ENCODE peak calls at places on chromosomes 13 and 19, in four cellular contexts. One of them, this sample, is unnamed.

GRCh38 chr13:48446454-48446853 is 33.5 kb upstream of the LPAR6 start:
- DNase-seq in fibroblast of lung: peak
- DNase-seq in type B pancreatic cell: no peak
- DNase-seq in fibroblast of pulmonary artery: peak
- DNase-seq in this sample: peak

GRCh38 chr19:1070931-1071791 is 4.2 kb downstream of the ARHGAP45 start:
- DNase-seq in fibroblast of lung: no peak
- DNase-seq in type B pancreatic cell: no peak
- DNase-seq in fibroblast of pulmonary artery: no peak
- DNase-seq in this sample: no peak

GRCh38 chr19:29583196-29584006 is 22.7 kb upstream of the POP4 start:
- DNase-seq in fibroblast of lung: peak
- DNase-seq in fibroblast of pulmonary artery: peak
- DNase-seq in type B pancreatic cell: no peak
- DNase-seq in this sample: no peak

GRCh38 chr13:40190656-40191100 is 475.8 kb downstream of the FOXO1 start:
- DNase-seq in fibroblast of pulmonary artery: peak
- DNase-seq in fibroblast of lung: peak
- DNase-seq in type B pancreatic cell: no peak
- DNase-seq in this sample: peak

GRCh38 chr13:95656386-95657015 is 12.0 kb upstream of the DZIP1 start:
- DNase-seq in fibroblast of pulmonary artery: peak
- DNase-seq in fibroblast of lung: peak
- DNase-seq in type B pancreatic cell: no peak
- DNase-seq in this sample: no peak

GRCh38 chr13:38462605-38463004 is 113.0 kb downstream of the UFM1 start:
- DNase-seq in type B pancreatic cell: no peak
- DNase-seq in fibroblast of pulmonary artery: no peak
- DNase-seq in fibroblast of lung: no peak
- DNase-seq in this sample: no peak

GRCh38 chr13:32650705-32651311 is 64.6 kb downstream of the PDS5B start:
- DNase-seq in fibroblast of pulmonary artery: peak
- DNase-seq in fibroblast of lung: peak
- DNase-seq in type B pancreatic cell: no peak
- DNase-seq in this sample: peak

GRCh38 chr19:6767357-6768235 is at the start of gene SH2D3A:
- DNase-seq in fibroblast of lung: peak
- DNase-seq in fibroblast of pulmonary artery: peak
- DNase-seq in type B pancreatic cell: peak
- DNase-seq in this sample: no peak

GRCh38 chr19:56369886-56370676 is 23.3 kb downstream of the ZNF582 start:
- DNase-seq in fibroblast of lung: no peak
- DNase-seq in fibroblast of pulmonary artery: no peak
- DNase-seq in type B pancreatic cell: no peak
- DNase-seq in this sample: no peak

GRCh38 chr19:16361254-16361653 is 36.6 kb downstream of the KLF2 start:
- DNase-seq in type B pancreatic cell: no peak
- DNase-seq in fibroblast of pulmonary artery: no peak
- DNase-seq in fibroblast of lung: no peak
- DNase-seq in this sample: no peak

GRCh38 chr19:39915101-39915847 is 19.2 kb downstream of the FCGBP start:
- DNase-seq in type B pancreatic cell: peak
- DNase-seq in fibroblast of pulmonary artery: no peak
- DNase-seq in fibroblast of lung: no peak
- DNase-seq in this sample: no peak

GRCh38 chr13:96662036-96662435 is 332.2 kb downstream of the OXGR1 start:
- DNase-seq in fibroblast of lung: no peak
- DNase-seq in type B pancreatic cell: no peak
- DNase-seq in fibroblast of pulmonary artery: peak
- DNase-seq in this sample: no peak

GRCh38 chr19:44903602-44904425 is 1.8 kb upstream of the APOE start:
- DNase-seq in fibroblast of pulmonary artery: peak
- DNase-seq in fibroblast of lung: peak
- DNase-seq in type B pancreatic cell: peak
- DNase-seq in this sample: peak

GRCh38 chr19:18675779-18676178 is 7.7 kb upstream of the CRTC1 start:
- DNase-seq in fibroblast of lung: no peak
- DNase-seq in type B pancreatic cell: no peak
- DNase-seq in fibroblast of pulmonary artery: peak
- DNase-seq in this sample: no peak

GRCh38 chr13:113861433-113862030 is 2.3 kb downstream of the GAS6 start:
- DNase-seq in fibroblast of lung: no peak
- DNase-seq in fibroblast of pulmonary artery: no peak
- DNase-seq in type B pancreatic cell: peak
- DNase-seq in this sample: no peak

GRCh38 chr19:19627442-19627715 is 641 bp downstream of the LPAR2 start:
- DNase-seq in fibroblast of lung: no peak
- DNase-seq in type B pancreatic cell: no peak
- DNase-seq in fibroblast of pulmonary artery: no peak
- DNase-seq in this sample: no peak

GRCh38 chr19:39731685-39732084 is 6.1 kb downstream of the CLC start:
- DNase-seq in type B pancreatic cell: no peak
- DNase-seq in fibroblast of pulmonary artery: no peak
- DNase-seq in fibroblast of lung: no peak
- DNase-seq in this sample: no peak

GRCh38 chr19:15288146-15288963 is 44.0 kb downstream of the BRD4 start:
- DNase-seq in type B pancreatic cell: no peak
- DNase-seq in fibroblast of pulmonary artery: no peak
- DNase-seq in fibroblast of lung: no peak
- DNase-seq in this sample: peak

GRCh38 chr19:33631628-33631995 is 9.9 kb downstream of the CHST8 start:
- DNase-seq in fibroblast of lung: no peak
- DNase-seq in type B pancreatic cell: no peak
- DNase-seq in fibroblast of pulmonary artery: no peak
- DNase-seq in this sample: no peak

GRCh38 chr13:67735651-67736050 is 505.5 kb upstream of the PCDH9 start:
- DNase-seq in fibroblast of pulmonary artery: no peak
- DNase-seq in fibroblast of lung: no peak
- DNase-seq in type B pancreatic cell: no peak
- DNase-seq in this sample: no peak

GRCh38 chr13:67740871-67741475 is 510.8 kb upstream of the PCDH9 start:
- DNase-seq in fibroblast of pulmonary artery: no peak
- DNase-seq in fibroblast of lung: peak
- DNase-seq in type B pancreatic cell: no peak
- DNase-seq in this sample: no peak

GRCh38 chr13:67742478-67742877 is 512.3 kb upstream of the PCDH9 start:
- DNase-seq in type B pancreatic cell: no peak
- DNase-seq in fibroblast of lung: peak
- DNase-seq in fibroblast of pulmonary artery: no peak
- DNase-seq in this sample: no peak

DNA sequence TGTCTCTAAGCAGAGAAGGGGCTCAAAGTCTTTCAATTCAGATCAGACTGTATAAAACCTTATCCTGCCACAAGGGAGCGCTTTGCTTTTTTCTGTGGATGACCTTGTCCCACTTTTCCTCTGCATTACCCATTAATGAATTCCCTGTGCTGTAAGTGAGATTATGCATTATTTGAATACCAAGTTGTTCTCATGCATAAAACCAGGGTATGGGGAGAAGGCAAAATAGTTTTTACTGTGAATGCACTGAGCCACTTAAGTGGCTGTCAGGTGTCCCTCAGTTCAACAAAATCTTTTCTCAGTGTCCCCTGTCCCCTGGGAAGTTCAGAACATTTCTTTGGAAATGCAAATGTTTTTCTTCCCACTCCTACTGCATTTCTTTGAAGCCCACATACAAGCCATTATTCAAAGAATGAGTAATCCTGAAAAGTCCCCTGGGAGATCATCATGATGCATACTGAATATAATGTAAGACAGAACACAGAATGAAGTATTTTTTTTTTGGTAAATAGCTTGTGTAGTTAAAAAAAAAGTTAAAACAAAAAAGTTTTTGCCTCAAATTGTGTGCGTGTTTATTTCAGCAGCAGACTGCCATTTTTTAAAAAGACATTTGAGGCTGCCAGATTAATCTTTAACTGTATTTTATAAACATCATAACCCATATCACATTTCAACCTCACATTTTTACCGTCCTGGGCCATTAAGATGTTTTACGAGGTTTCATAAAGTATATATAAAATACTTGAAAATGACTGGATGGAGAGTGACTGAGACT is 506.7 kb upstream of the PCDH9 start:
- DNase-seq in type B pancreatic cell: no peak
- DNase-seq in fibroblast of pulmonary artery: peak
- DNase-seq in fibroblast of lung: peak
- DNase-seq in this sample: peak
- TF ChIP-seq CTCF in type B pancreatic cell: peak
- TF ChIP-seq CTCF in fibroblast of pulmonary artery: peak
- TF ChIP-seq CTCF in fibroblast of lung: peak
- TF ChIP-seq CTCF in this sample: peak

GRCh38 chr13:27961227-27962085 is 7.7 kb downstream of the CDX2 start:
- DNase-seq in fibroblast of lung: no peak
- DNase-seq in type B pancreatic cell: peak
- DNase-seq in fibroblast of pulmonary artery: no peak
- DNase-seq in this sample: no peak

GRCh38 chr13:27959976-27960361 is 9.1 kb downstream of the CDX2 start:
- DNase-seq in fibroblast of pulmonary artery: no peak
- DNase-seq in type B pancreatic cell: no peak
- DNase-seq in fibroblast of lung: no peak
- DNase-seq in this sample: no peak

GRCh38 chr13:27958928-27959539 is 10.1 kb downstream of the CDX2 start:
- DNase-seq in type B pancreatic cell: no peak
- DNase-seq in fibroblast of lung: no peak
- DNase-seq in fibroblast of pulmonary artery: no peak
- DNase-seq in this sample: no peak

GRCh38 chr13:27962128-27962841 is 6.8 kb downstream of the CDX2 start:
- DNase-seq in fibroblast of lung: no peak
- DNase-seq in fibroblast of pulmonary artery: no peak
- DNase-seq in type B pancreatic cell: peak
- DNase-seq in this sample: no peak

GRCh38 chr13:27960362-27961226 is 8.5 kb downstream of the CDX2 start:
- DNase-seq in fibroblast of pulmonary artery: peak
- DNase-seq in fibroblast of lung: no peak
- DNase-seq in type B pancreatic cell: peak
- DNase-seq in this sample: no peak
- TF ChIP-seq CTCF in fibroblast of pulmonary artery: peak
- TF ChIP-seq CTCF in fibroblast of lung: peak
- TF ChIP-seq CTCF in type B pancreatic cell: peak
- TF ChIP-seq CTCF in this sample: peak

GRCh38 chr19:11989112-11989456 is 24.2 kb downstream of the ZNF763 start:
- DNase-seq in fibroblast of lung: no peak
- DNase-seq in fibroblast of pulmonary artery: no peak
- DNase-seq in type B pancreatic cell: no peak
- DNase-seq in this sample: no peak

GRCh38 chr19:11986754-11987153 is 21.9 kb downstream of the ZNF763 start:
- DNase-seq in fibroblast of pulmonary artery: no peak
- DNase-seq in type B pancreatic cell: no peak
- DNase-seq in fibroblast of lung: no peak
- DNase-seq in this sample: no peak

GRCh38 chr19:11987405-11988231 is 22.8 kb downstream of the ZNF763 start:
- DNase-seq in fibroblast of pulmonary artery: peak
- DNase-seq in fibroblast of lung: peak
- DNase-seq in type B pancreatic cell: peak
- DNase-seq in this sample: peak

GRCh38 chr19:11982526-11982925 is 17.7 kb downstream of the ZNF763 start:
- DNase-seq in fibroblast of lung: no peak
- DNase-seq in fibroblast of pulmonary artery: no peak
- DNase-seq in type B pancreatic cell: no peak
- DNase-seq in this sample: no peak

DNA sequence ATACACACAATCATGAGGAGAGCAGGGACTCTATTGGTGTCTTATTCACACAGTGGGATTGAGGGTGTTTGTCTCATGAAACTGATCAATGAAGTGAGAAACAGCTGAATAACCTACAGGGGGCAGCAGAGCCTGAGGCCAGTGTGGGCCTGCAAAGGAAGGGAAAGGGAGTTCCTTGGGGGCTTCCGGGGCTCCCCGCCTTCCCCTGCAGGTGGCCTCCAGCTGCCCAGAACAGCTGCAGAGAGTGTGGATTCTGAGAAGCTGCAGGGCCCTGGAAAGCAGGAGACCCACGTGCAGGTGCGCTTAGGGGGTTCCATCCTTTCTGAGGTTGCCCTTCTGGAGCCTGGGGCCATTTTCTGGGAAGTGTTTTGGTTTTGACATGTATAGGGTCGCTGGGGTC is 20.1 kb downstream of the ZNF763 start:
- DNase-seq in fibroblast of lung: no peak
- DNase-seq in type B pancreatic cell: no peak
- DNase-seq in fibroblast of pulmonary artery: no peak
- DNase-seq in this sample: no peak
- TF ChIP-seq CTCF in fibroblast of lung: no peak
- TF ChIP-seq CTCF in type B pancreatic cell: peak
- TF ChIP-seq CTCF in fibroblast of pulmonary artery: no peak
- TF ChIP-seq CTCF in this sample: no peak

GRCh38 chr13:30726192-30726591 is 9.2 kb upstream of the ALOX5AP start:
- DNase-seq in fibroblast of lung: no peak
- DNase-seq in type B pancreatic cell: no peak
- DNase-seq in fibroblast of pulmonary artery: no peak
- DNase-seq in this sample: no peak
- TF ChIP-seq CTCF in fibroblast of lung: no peak
- TF ChIP-seq CTCF in type B pancreatic cell: no peak
- TF ChIP-seq CTCF in fibroblast of pulmonary artery: no peak
- TF ChIP-seq CTCF in this sample: no peak

DNA sequence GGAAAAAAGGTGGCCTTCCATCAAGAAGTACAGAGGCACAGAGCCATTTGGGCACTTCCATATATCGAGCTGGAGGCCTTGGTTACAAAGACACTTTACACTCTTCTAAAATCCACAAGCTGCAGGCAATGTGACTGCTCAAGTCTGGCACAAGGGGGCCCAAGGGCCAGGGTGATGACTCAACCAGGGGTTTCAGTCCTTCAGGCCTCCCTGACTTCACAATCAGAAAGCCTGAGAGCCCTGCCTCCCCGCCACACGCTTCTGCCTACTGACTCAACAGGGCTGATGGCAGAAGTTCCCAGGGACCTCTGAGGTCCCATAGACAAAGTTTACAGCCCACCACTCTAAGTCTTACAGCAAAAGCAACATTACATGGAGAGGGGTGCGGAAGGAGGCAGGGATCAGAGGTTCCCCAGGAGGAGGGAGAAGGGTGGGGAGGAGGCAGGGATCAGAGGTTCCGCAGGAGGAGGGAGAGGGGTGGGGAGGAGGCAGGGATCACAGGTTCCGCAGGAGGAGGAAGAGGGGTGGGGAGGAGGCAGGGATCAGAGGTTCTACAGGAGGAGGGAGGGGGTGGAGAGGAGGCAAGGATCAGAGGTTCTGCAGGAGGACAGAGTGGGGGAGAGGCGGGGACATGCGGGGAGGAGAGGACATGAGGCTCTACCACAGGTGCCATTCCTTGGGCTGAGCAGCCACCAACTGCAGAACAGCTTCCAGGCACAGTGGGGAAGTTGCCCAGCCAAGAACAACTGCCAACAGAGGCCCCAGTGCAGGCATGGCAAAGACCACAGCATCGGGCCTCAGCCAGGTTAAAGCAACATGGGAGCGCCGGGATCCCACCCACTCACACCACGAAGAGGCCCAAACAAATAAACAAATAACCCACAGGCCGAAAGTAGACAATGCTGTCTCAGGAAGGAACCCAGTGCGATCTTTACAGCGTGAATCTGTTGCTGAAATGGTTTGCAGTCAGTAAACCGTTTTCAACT is 52.0 kb downstream of the SLC7A1 start:
- DNase-seq in fibroblast of lung: peak
- DNase-seq in fibroblast of pulmonary artery: peak
- DNase-seq in type B pancreatic cell: no peak
- DNase-seq in this sample: peak
- TF ChIP-seq CTCF in fibroblast of lung: no peak
- TF ChIP-seq CTCF in fibroblast of pulmonary artery: no peak
- TF ChIP-seq CTCF in type B pancreatic cell: no peak
- TF ChIP-seq CTCF in this sample: no peak

This sample was measured in astrocyte of the spinal cord.